ENCODE peak calls at places on chromosome 1, in five cellular contexts. One of them, this sample, is unnamed.

GRCh38 chr1:84851839-84852238 is 41.2 kb downstream of the LPAR3 start:
- DNase-seq in activated CD4-positive, alpha-beta T cell treated with anti-CD3 and anti-CD28 coated beads for 24 hours: no peak
- DNase-seq in lung microvascular endothelial cell: peak; percentile 60
- DNase-seq in PC-3: peak; percentile 87
- DNase-seq in NCI-H2081 treated with DMSO at 0.1 percent for 48 hours: no peak
- DNase-seq in this sample: no peak

GRCh38 chr1:21338568-21339401 is 48.5 kb upstream of the ECE1 start:
- DNase-seq in activated CD4-positive, alpha-beta T cell treated with anti-CD3 and anti-CD28 coated beads for 24 hours: no peak
- DNase-seq in lung microvascular endothelial cell: no peak
- DNase-seq in PC-3: peak; percentile 87
- DNase-seq in NCI-H2081 treated with DMSO at 0.1 percent for 48 hours: peak; percentile 78
- DNase-seq in this sample: peak; percentile 90

GRCh38 chr1:39270368-39270767 is 65.9 kb downstream of the MACF1 start:
- DNase-seq in activated CD4-positive, alpha-beta T cell treated with anti-CD3 and anti-CD28 coated beads for 24 hours: no peak
- DNase-seq in lung microvascular endothelial cell: no peak
- DNase-seq in PC-3: no peak
- DNase-seq in NCI-H2081 treated with DMSO at 0.1 percent for 48 hours: no peak
- DNase-seq in this sample: no peak

GRCh38 chr1:183635112-183635605 is 424 bp downstream of the ARPC5 start:
- DNase-seq in activated CD4-positive, alpha-beta T cell treated with anti-CD3 and anti-CD28 coated beads for 24 hours: no peak
- DNase-seq in lung microvascular endothelial cell: peak; percentile 29
- DNase-seq in PC-3: no peak
- DNase-seq in NCI-H2081 treated with DMSO at 0.1 percent for 48 hours: no peak
- DNase-seq in this sample: peak; percentile 83

GRCh38 chr1:219120625-219121544 is 52.8 kb upstream of the LYPLAL1 start:
- DNase-seq in activated CD4-positive, alpha-beta T cell treated with anti-CD3 and anti-CD28 coated beads for 24 hours: no peak
- DNase-seq in lung microvascular endothelial cell: no peak
- DNase-seq in PC-3: no peak
- DNase-seq in NCI-H2081 treated with DMSO at 0.1 percent for 48 hours: no peak
- DNase-seq in this sample: no peak

GRCh38 chr1:200079576-200079975 is 52.1 kb downstream of the NR5A2 start:
- DNase-seq in activated CD4-positive, alpha-beta T cell treated with anti-CD3 and anti-CD28 coated beads for 24 hours: no peak
- DNase-seq in lung microvascular endothelial cell: no peak
- DNase-seq in PC-3: no peak
- DNase-seq in NCI-H2081 treated with DMSO at 0.1 percent for 48 hours: no peak
- DNase-seq in this sample: no peak

GRCh38 chr1:152543808-152544207 is 22.8 kb downstream of the LCE3E start:
- DNase-seq in activated CD4-positive, alpha-beta T cell treated with anti-CD3 and anti-CD28 coated beads for 24 hours: no peak
- DNase-seq in lung microvascular endothelial cell: no peak
- DNase-seq in PC-3: peak; percentile 14
- DNase-seq in NCI-H2081 treated with DMSO at 0.1 percent for 48 hours: no peak
- DNase-seq in this sample: no peak

GRCh38 chr1:89698624-89699023 is 65.7 kb downstream of the LRRC8C start:
- DNase-seq in activated CD4-positive, alpha-beta T cell treated with anti-CD3 and anti-CD28 coated beads for 24 hours: no peak
- DNase-seq in lung microvascular endothelial cell: peak; percentile 75
- DNase-seq in PC-3: peak; percentile 48
- DNase-seq in NCI-H2081 treated with DMSO at 0.1 percent for 48 hours: no peak
- DNase-seq in this sample: no peak

GRCh38 chr1:34696230-34696629 is 58.6 kb upstream of the GJB5 start:
- DNase-seq in activated CD4-positive, alpha-beta T cell treated with anti-CD3 and anti-CD28 coated beads for 24 hours: no peak
- DNase-seq in lung microvascular endothelial cell: no peak
- DNase-seq in PC-3: peak; percentile 60
- DNase-seq in NCI-H2081 treated with DMSO at 0.1 percent for 48 hours: no peak
- DNase-seq in this sample: no peak

GRCh38 chr1:16218014-16218673 is 5.7 kb upstream of the ARHGEF19 start:
- DNase-seq in activated CD4-positive, alpha-beta T cell treated with anti-CD3 and anti-CD28 coated beads for 24 hours: no peak
- DNase-seq in lung microvascular endothelial cell: no peak
- DNase-seq in PC-3: no peak
- DNase-seq in NCI-H2081 treated with DMSO at 0.1 percent for 48 hours: no peak
- DNase-seq in this sample: no peak

GRCh38 chr1:208781391-208782035 is 537.3 kb upstream of the PLXNA2 start:
- DNase-seq in activated CD4-positive, alpha-beta T cell treated with anti-CD3 and anti-CD28 coated beads for 24 hours: no peak
- DNase-seq in lung microvascular endothelial cell: no peak
- DNase-seq in PC-3: no peak
- DNase-seq in NCI-H2081 treated with DMSO at 0.1 percent for 48 hours: peak; percentile 90
- DNase-seq in this sample: no peak

GRCh38 chr1:203769505-203770343 is 4.7 kb downstream of the LAX1 start:
- DNase-seq in activated CD4-positive, alpha-beta T cell treated with anti-CD3 and anti-CD28 coated beads for 24 hours: no peak
- DNase-seq in lung microvascular endothelial cell: peak; percentile 75
- DNase-seq in PC-3: peak; percentile 53
- DNase-seq in NCI-H2081 treated with DMSO at 0.1 percent for 48 hours: peak; percentile 16
- DNase-seq in this sample: peak; percentile 88

GRCh38 chr1:223674119-223674890 is 8.8 kb upstream of the CAPN8 start:
- DNase-seq in activated CD4-positive, alpha-beta T cell treated with anti-CD3 and anti-CD28 coated beads for 24 hours: no peak
- DNase-seq in lung microvascular endothelial cell: no peak
- DNase-seq in PC-3: no peak
- DNase-seq in NCI-H2081 treated with DMSO at 0.1 percent for 48 hours: no peak
- DNase-seq in this sample: no peak

GRCh38 chr1:116804736-116805135 is 50.5 kb downstream of the CD2 start:
- DNase-seq in activated CD4-positive, alpha-beta T cell treated with anti-CD3 and anti-CD28 coated beads for 24 hours: no peak
- DNase-seq in lung microvascular endothelial cell: no peak
- DNase-seq in PC-3: no peak
- DNase-seq in NCI-H2081 treated with DMSO at 0.1 percent for 48 hours: no peak
- DNase-seq in this sample: no peak

GRCh38 chr1:84754376-84754672 is 64.1 kb upstream of the SSX2IP start:
- DNase-seq in activated CD4-positive, alpha-beta T cell treated with anti-CD3 and anti-CD28 coated beads for 24 hours: no peak
- DNase-seq in lung microvascular endothelial cell: no peak
- DNase-seq in PC-3: no peak
- DNase-seq in NCI-H2081 treated with DMSO at 0.1 percent for 48 hours: no peak
- DNase-seq in this sample: no peak

GRCh38 chr1:100462291-100463040 is 75.5 kb upstream of the GPR88 start:
- DNase-seq in activated CD4-positive, alpha-beta T cell treated with anti-CD3 and anti-CD28 coated beads for 24 hours: no peak
- DNase-seq in lung microvascular endothelial cell: no peak
- DNase-seq in PC-3: no peak
- DNase-seq in NCI-H2081 treated with DMSO at 0.1 percent for 48 hours: no peak
- DNase-seq in this sample: no peak

GRCh38 chr1:119859647-119860046 is 36.7 kb downstream of the ADAM30 start:
- DNase-seq in activated CD4-positive, alpha-beta T cell treated with anti-CD3 and anti-CD28 coated beads for 24 hours: no peak
- DNase-seq in lung microvascular endothelial cell: peak; percentile 90
- DNase-seq in PC-3: peak; percentile 87
- DNase-seq in NCI-H2081 treated with DMSO at 0.1 percent for 48 hours: no peak
- DNase-seq in this sample: no peak

GRCh38 chr1:86868477-86868876 is 45.4 kb downstream of the SELENOF start:
- DNase-seq in activated CD4-positive, alpha-beta T cell treated with anti-CD3 and anti-CD28 coated beads for 24 hours: no peak
- DNase-seq in lung microvascular endothelial cell: peak; percentile 25
- DNase-seq in PC-3: no peak
- DNase-seq in NCI-H2081 treated with DMSO at 0.1 percent for 48 hours: no peak
- DNase-seq in this sample: no peak

GRCh38 chr1:65260851-65261473 is 48.4 kb upstream of the DNAJC6 start:
- DNase-seq in activated CD4-positive, alpha-beta T cell treated with anti-CD3 and anti-CD28 coated beads for 24 hours: no peak
- DNase-seq in lung microvascular endothelial cell: peak; percentile 62
- DNase-seq in PC-3: peak; percentile 81
- DNase-seq in NCI-H2081 treated with DMSO at 0.1 percent for 48 hours: no peak
- DNase-seq in this sample: no peak

GRCh38 chr1:53127546-53127945 is 14.9 kb downstream of the SLC1A7 start:
- DNase-seq in activated CD4-positive, alpha-beta T cell treated with anti-CD3 and anti-CD28 coated beads for 24 hours: no peak
- DNase-seq in lung microvascular endothelial cell: no peak
- DNase-seq in PC-3: no peak
- DNase-seq in NCI-H2081 treated with DMSO at 0.1 percent for 48 hours: no peak
- DNase-seq in this sample: peak; percentile 35

GRCh38 chr1:17119076-17119743 is at the start of gene PADI2:
- DNase-seq in activated CD4-positive, alpha-beta T cell treated with anti-CD3 and anti-CD28 coated beads for 24 hours: peak; percentile 35
- DNase-seq in lung microvascular endothelial cell: peak; percentile 47
- DNase-seq in PC-3: peak; percentile 76
- DNase-seq in NCI-H2081 treated with DMSO at 0.1 percent for 48 hours: no peak
- DNase-seq in this sample: peak; percentile 93

GRCh38 chr1:109567823-109568222 is 19.4 kb downstream of the GNAI3 start:
- DNase-seq in activated CD4-positive, alpha-beta T cell treated with anti-CD3 and anti-CD28 coated beads for 24 hours: no peak
- DNase-seq in lung microvascular endothelial cell: no peak
- DNase-seq in PC-3: no peak
- DNase-seq in NCI-H2081 treated with DMSO at 0.1 percent for 48 hours: no peak
- DNase-seq in this sample: no peak

GRCh38 chr1:200153277-200154055 is 126.0 kb downstream of the NR5A2 start:
- DNase-seq in activated CD4-positive, alpha-beta T cell treated with anti-CD3 and anti-CD28 coated beads for 24 hours: peak; percentile 40
- DNase-seq in lung microvascular endothelial cell: peak; percentile 58
- DNase-seq in PC-3: no peak
- DNase-seq in NCI-H2081 treated with DMSO at 0.1 percent for 48 hours: no peak
- DNase-seq in this sample: no peak

GRCh38 chr1:27368872-27369703 is 2.3 kb upstream of the MAP3K6 start:
- DNase-seq in activated CD4-positive, alpha-beta T cell treated with anti-CD3 and anti-CD28 coated beads for 24 hours: no peak
- DNase-seq in lung microvascular endothelial cell: peak; percentile 43
- DNase-seq in PC-3: peak; percentile 44
- DNase-seq in NCI-H2081 treated with DMSO at 0.1 percent for 48 hours: no peak
- DNase-seq in this sample: no peak

GRCh38 chr1:993379-993995 is 6.4 kb downstream of the HES4 start:
- DNase-seq in activated CD4-positive, alpha-beta T cell treated with anti-CD3 and anti-CD28 coated beads for 24 hours: no peak
- DNase-seq in lung microvascular endothelial cell: no peak
- DNase-seq in PC-3: no peak
- DNase-seq in NCI-H2081 treated with DMSO at 0.1 percent for 48 hours: no peak
- DNase-seq in this sample: no peak

GRCh38 chr1:63710776-63711175 is 63.0 kb upstream of the ROR1 start:
- DNase-seq in activated CD4-positive, alpha-beta T cell treated with anti-CD3 and anti-CD28 coated beads for 24 hours: no peak
- DNase-seq in lung microvascular endothelial cell: no peak
- DNase-seq in PC-3: no peak
- DNase-seq in NCI-H2081 treated with DMSO at 0.1 percent for 48 hours: no peak
- DNase-seq in this sample: no peak

GRCh38 chr1:168499094-168500049 is 44.4 kb downstream of the XCL2 start:
- DNase-seq in activated CD4-positive, alpha-beta T cell treated with anti-CD3 and anti-CD28 coated beads for 24 hours: no peak
- DNase-seq in lung microvascular endothelial cell: no peak
- DNase-seq in PC-3: peak; percentile 90
- DNase-seq in NCI-H2081 treated with DMSO at 0.1 percent for 48 hours: no peak
- DNase-seq in this sample: no peak

GRCh38 chr1:2330511-2331199 is 60.7 kb downstream of the MORN1 start:
- DNase-seq in activated CD4-positive, alpha-beta T cell treated with anti-CD3 and anti-CD28 coated beads for 24 hours: no peak
- DNase-seq in lung microvascular endothelial cell: peak; percentile 37
- DNase-seq in PC-3: no peak
- DNase-seq in NCI-H2081 treated with DMSO at 0.1 percent for 48 hours: no peak
- DNase-seq in this sample: peak; percentile 95

GRCh38 chr1:211638246-211638645 is 37.2 kb downstream of the NEK2 start:
- DNase-seq in activated CD4-positive, alpha-beta T cell treated with anti-CD3 and anti-CD28 coated beads for 24 hours: no peak
- DNase-seq in lung microvascular endothelial cell: no peak
- DNase-seq in PC-3: no peak
- DNase-seq in NCI-H2081 treated with DMSO at 0.1 percent for 48 hours: no peak
- DNase-seq in this sample: peak; percentile 8

GRCh38 chr1:228180271-228180987 is 14.8 kb downstream of the IBA57 start:
- DNase-seq in activated CD4-positive, alpha-beta T cell treated with anti-CD3 and anti-CD28 coated beads for 24 hours: no peak
- DNase-seq in lung microvascular endothelial cell: no peak
- DNase-seq in PC-3: peak; percentile 34
- DNase-seq in NCI-H2081 treated with DMSO at 0.1 percent for 48 hours: no peak
- DNase-seq in this sample: no peak

GRCh38 chr1:17236779-17237601 is 11.9 kb upstream of the PADI3 start:
- DNase-seq in activated CD4-positive, alpha-beta T cell treated with anti-CD3 and anti-CD28 coated beads for 24 hours: peak; percentile 88
- DNase-seq in lung microvascular endothelial cell: peak; percentile 83
- DNase-seq in PC-3: peak; percentile 97
- DNase-seq in NCI-H2081 treated with DMSO at 0.1 percent for 48 hours: peak; percentile 70
- DNase-seq in this sample: peak; percentile 96

GRCh38 chr1:89704014-89704413 is 71.1 kb downstream of the LRRC8C start:
- DNase-seq in activated CD4-positive, alpha-beta T cell treated with anti-CD3 and anti-CD28 coated beads for 24 hours: no peak
- DNase-seq in lung microvascular endothelial cell: no peak
- DNase-seq in PC-3: no peak
- DNase-seq in NCI-H2081 treated with DMSO at 0.1 percent for 48 hours: no peak
- DNase-seq in this sample: no peak

GRCh38 chr1:43065191-43065590 is 106.5 kb upstream of the SLC2A1 start:
- DNase-seq in activated CD4-positive, alpha-beta T cell treated with anti-CD3 and anti-CD28 coated beads for 24 hours: no peak
- DNase-seq in lung microvascular endothelial cell: no peak
- DNase-seq in PC-3: no peak
- DNase-seq in NCI-H2081 treated with DMSO at 0.1 percent for 48 hours: no peak
- DNase-seq in this sample: no peak

GRCh38 chr1:109739738-109740614 is 862 bp downstream of the GSTM3 start:
- DNase-seq in activated CD4-positive, alpha-beta T cell treated with anti-CD3 and anti-CD28 coated beads for 24 hours: peak; percentile 84
- DNase-seq in lung microvascular endothelial cell: peak; percentile 75
- DNase-seq in PC-3: peak; percentile 72
- DNase-seq in NCI-H2081 treated with DMSO at 0.1 percent for 48 hours: no peak
- DNase-seq in this sample: peak; percentile 93

GRCh38 chr1:18635833-18636671 is 5.4 kb downstream of the PAX7 start:
- DNase-seq in activated CD4-positive, alpha-beta T cell treated with anti-CD3 and anti-CD28 coated beads for 24 hours: no peak
- DNase-seq in lung microvascular endothelial cell: no peak
- DNase-seq in PC-3: peak; percentile 22
- DNase-seq in NCI-H2081 treated with DMSO at 0.1 percent for 48 hours: no peak
- DNase-seq in this sample: peak; percentile 48